ENCODE peak calls at places on chromosomes 13 and 19, in four cellular contexts. G, B, O and P are unnamed samples.

GRCh38 chr13:74966814-74967213 is 515.2 kb downstream of the TBC1D4 start:
- DNase-seq in B (no peak), O (no peak), G (no peak), P (no peak)

GRCh38 chr19:43594710-43595604 is 977 bp downstream of the IRGQ start:
- DNase-seq in O (peak; percentile 47), B (peak; percentile 52), G (no peak), P (peak; percentile 75)

GRCh38 chr19:47414469-47414868 is 4.9 kb downstream of the MEIS3 start:
- DNase-seq in B (no peak), O (peak; percentile 57), G (no peak), P (peak; percentile 49)

GRCh38 chr19:10995926-10996600 is 35.2 kb downstream of the SMARCA4 start:
- DNase-seq in B (no peak), O (no peak), G (no peak), P (no peak)

GRCh38 chr19:41111750-41112295 is 2.4 kb upstream of the CYP2F1 start:
- DNase-seq in B (no peak), O (no peak), G (no peak), P (no peak)

GRCh38 chr13:39616087-39616694 is 13.2 kb upstream of the LHFPL6 start:
- DNase-seq in G (no peak), O (peak; percentile 56), B (peak; percentile 67), P (peak; percentile 78)

GRCh38 chr13:33940256-33940655 is 122.3 kb downstream of the RFC3 start:
- DNase-seq in O (no peak), B (no peak), G (no peak), P (no peak)

GRCh38 chr13:102597029-102598015 is 536 bp downstream of the TPP2 start:
- DNase-seq in B (no peak), O (no peak), G (no peak), P (peak; percentile 6)

GRCh38 chr19:38434549-38435051 is 1.1 kb downstream of the RYR1 start:
- DNase-seq in G (no peak), B (no peak), O (no peak), P (no peak)

GRCh38 chr13:30564489-30564888 is 53.2 kb upstream of the USPL1 start:
- DNase-seq in B (no peak), G (no peak), O (no peak), P (no peak)

GRCh38 chr13:63010072-63010658 is 1594.5 kb upstream of the PCDH20 start:
- DNase-seq in O (no peak), B (no peak), G (no peak), P (no peak)

GRCh38 chr13:66354880-66355279 is 875.3 kb downstream of the PCDH9 start:
- DNase-seq in O (no peak), B (no peak), G (no peak), P (no peak)

GRCh38 chr13:113393226-113393571 is 29.3 kb upstream of the GRTP1 start:
- DNase-seq in O (no peak), G (no peak), B (no peak), P (no peak)

GRCh38 chr13:71866173-71867091 is 572 bp downstream of the DACH1 start:
- DNase-seq in G (no peak), O (no peak), B (no peak), P (no peak)

GRCh38 chr19:55674841-55675660 is at the start of gene EPN1:
- DNase-seq in G (peak; percentile 74), O (peak; percentile 91), B (peak; percentile 90), P (peak; percentile 99)

GRCh38 chr19:55676889-55677505 is 2.0 kb downstream of the EPN1 start:
- DNase-seq in B (no peak), O (no peak), G (no peak), P (no peak)

GRCh38 chr19:55676384-55676783 is 1.4 kb downstream of the EPN1 start:
- DNase-seq in B (no peak), O (no peak), G (no peak), P (no peak)

GRCh38 chr19:55674459-55674840 is 576 bp upstream of the EPN1 start:
- DNase-seq in O (no peak), G (no peak), B (no peak), P (no peak)

DNA sequence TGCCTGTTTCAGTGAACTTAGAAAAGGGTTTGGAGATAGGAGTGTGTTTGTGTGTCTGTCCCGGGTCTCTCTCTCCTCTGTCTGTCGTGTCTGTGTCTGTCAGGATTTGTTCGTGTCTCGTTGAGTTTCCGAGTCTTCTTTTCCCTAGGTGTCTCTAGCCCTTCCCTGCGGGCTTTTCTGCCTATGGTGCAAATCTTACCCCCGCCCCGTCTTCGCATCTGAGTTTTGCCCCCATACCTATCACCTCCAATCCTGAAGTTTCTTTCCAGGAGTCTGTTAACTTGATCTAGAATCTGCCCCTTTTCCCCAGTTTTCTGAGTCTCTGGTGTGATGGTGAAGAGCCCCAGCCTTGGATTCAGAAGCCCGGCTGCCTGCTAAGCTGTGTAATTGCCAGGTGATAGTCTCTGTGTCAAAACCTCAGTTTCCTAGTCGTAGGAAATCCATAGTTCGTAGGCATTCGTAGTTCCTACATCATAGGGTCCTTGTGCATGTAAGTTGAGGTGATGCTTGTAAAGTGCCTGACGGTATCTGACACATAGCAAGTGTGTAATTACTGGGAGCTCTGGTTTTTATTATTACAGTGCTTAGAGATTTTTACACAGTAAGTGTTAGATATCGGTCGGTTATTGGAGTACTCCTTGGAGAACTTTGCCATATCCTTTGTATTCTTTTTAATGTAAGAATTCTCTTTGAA is 782 bp downstream of the EPN1 start:
- DNase-seq in O (no peak), B (no peak), G (no peak), P (no peak)
- TF ChIP-seq SUZ12 in O (no peak), B (no peak), G (no peak), P (no peak)

GRCh38 chr19:3274245-3275067 is 50.0 kb downstream of the CELF5 start:
- DNase-seq in B (no peak), G (no peak), O (no peak), P (no peak)
- TF ChIP-seq SUZ12 in B (no peak), G (no peak), O (no peak), P (no peak)

GRCh38 chr13:49444517-49445395 is 682 bp downstream of the SETDB2 start:
- DNase-seq in O (peak; percentile 31), B (no peak), G (peak; percentile 46), P (peak; percentile 11)
- TF ChIP-seq SUZ12 in O (no peak), B (no peak), G (no peak), P (no peak)

DNA sequence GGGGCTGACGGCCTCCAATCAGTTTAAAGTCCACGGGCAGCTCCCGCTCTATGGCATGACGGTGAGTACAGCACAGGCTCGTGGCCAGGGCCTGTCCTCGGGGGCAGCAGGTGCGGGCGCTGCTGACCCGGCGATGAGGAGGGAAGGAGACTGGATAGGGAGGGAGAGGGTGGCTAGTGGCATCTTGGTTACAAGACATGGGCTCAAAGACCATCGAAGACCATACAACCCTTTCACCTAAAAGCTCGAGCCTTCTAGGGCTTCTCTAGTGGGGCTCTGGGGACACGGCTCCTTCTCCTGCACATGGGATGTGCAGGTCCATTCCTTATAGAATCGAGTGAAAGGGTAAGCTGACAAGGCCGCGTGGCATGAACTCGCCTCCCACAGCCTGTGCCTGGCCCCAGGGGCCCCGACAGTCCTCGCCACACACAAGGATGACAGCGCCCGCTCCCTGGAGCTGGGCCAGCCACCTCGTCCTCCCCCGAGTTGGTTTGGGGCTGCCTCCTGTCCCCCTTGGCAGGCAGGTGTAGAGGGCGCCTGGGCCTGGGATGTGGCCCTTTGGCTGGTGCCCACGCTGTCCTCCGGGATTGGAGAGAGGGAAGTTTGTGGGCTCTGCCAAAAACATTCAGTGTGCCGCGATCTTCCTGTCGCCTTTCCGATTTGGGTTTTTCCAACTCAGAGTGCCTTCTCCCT is 137.6 kb downstream of the STK24 start:
- DNase-seq in B (no peak), O (no peak), G (no peak), P (no peak)
- TF ChIP-seq SUZ12 in B (no peak), O (no peak), G (no peak), P (no peak)